ENCODE peak calls at places on chromosomes 1 and 21, in nine cellular contexts. F is keratinocyte; O is stimulated activated CD8-positive, alpha-beta memory T cell treated with anti-CD3 and anti-CD28 coated beads, Interleukin-4, amount 100 ng/mL, for 48 hours; D is putamen; V is tibial nerve; U is RWPE1; S is GM20000; E is mesothelial cell of epicardium; Q is AG08395. P is an unnamed sample.

GRCh38 chr1:53948291-53948690 is 2.1 kb downstream of the LRRC42 start:
- DNase-seq in F (no peak), O (no peak), D (no peak), V (no peak), U (no peak), S (no peak), E (no peak), Q (no peak), P (no peak)

GRCh38 chr1:180112979-180113650 is 41.6 kb upstream of the QSOX1 start:
- DNase-seq in F (no peak), O (no peak), D (no peak), V (no peak), U (no peak), S (no peak), E (no peak), Q (no peak), P (peak)

GRCh38 chr1:160342953-160343869 is at the start of the genes COPA and NCSTN:
- DNase-seq in F (peak), O (peak), D (peak), V (peak), U (peak), S (peak), E (peak), Q (peak), P (peak)

GRCh38 chr1:87869563-87869962 is 540.9 kb downstream of the LMO4 start:
- DNase-seq in F (no peak), O (no peak), D (no peak), V (no peak), U (peak), S (no peak), E (no peak), Q (peak), P (peak)

GRCh38 chr21:46639489-46640386 is 4.3 kb downstream of the PRMT2 start:
- DNase-seq in F (no peak), O (no peak), D (no peak), V (no peak), U (no peak), S (no peak), E (no peak), Q (peak), P (peak)

GRCh38 chr1:205310981-205311704 is 10.4 kb downstream of the NUAK2 start:
- DNase-seq in F (no peak), O (no peak), D (no peak), V (no peak), U (no peak), S (peak), E (no peak), Q (no peak), P (no peak)

GRCh38 chr21:14686466-14687276 is 140.6 kb upstream of the SAMSN1 start:
- DNase-seq in F (no peak), O (no peak), D (no peak), V (no peak), U (no peak), S (peak), E (no peak), Q (no peak), P (no peak)

GRCh38 chr21:36255650-36256047 is 64.3 kb upstream of the MORC3 start:
- DNase-seq in F (no peak), O (no peak), D (no peak), V (no peak), U (no peak), S (peak), E (no peak), Q (no peak), P (no peak)

GRCh38 chr1:25006770-25007169 is 76.7 kb upstream of the RUNX3 start:
- DNase-seq in F (no peak), O (no peak), D (no peak), V (peak), U (no peak), S (no peak), E (peak), Q (no peak), P (peak)

GRCh38 chr1:226512076-226512728 is 36.4 kb upstream of the STUM start:
- DNase-seq in F (peak), O (no peak), D (no peak), V (no peak), U (peak), S (no peak), E (no peak), Q (no peak), P (no peak)

GRCh38 chr1:1128454-1129139 is 12.7 kb upstream of the C1orf159 start:
- DNase-seq in F (no peak), O (no peak), D (no peak), V (no peak), U (no peak), S (no peak), E (no peak), Q (no peak), P (no peak)

GRCh38 chr1:156508955-156509234 is 8.3 kb upstream of the MEF2D start:
- DNase-seq in F (no peak), O (no peak), D (no peak), V (no peak), U (no peak), S (no peak), E (no peak), Q (no peak), P (no peak)

GRCh38 chr1:59163268-59164092 is 133.4 kb upstream of the FGGY start:
- DNase-seq in F (no peak), O (no peak), D (no peak), V (no peak), U (no peak), S (no peak), E (no peak), Q (peak), P (peak)

GRCh38 chr1:24417681-24418080 is 2.1 kb downstream of the NIPAL3 start:
- DNase-seq in F (no peak), O (no peak), D (no peak), V (no peak), U (peak), S (no peak), E (no peak), Q (peak), P (peak)

GRCh38 chr1:68185743-68186142 is 46.6 kb downstream of the WLS start:
- DNase-seq in F (no peak), O (no peak), D (no peak), V (no peak), U (peak), S (no peak), E (no peak), Q (no peak), P (no peak)

GRCh38 chr1:218718216-218718615 is 373.1 kb downstream of the TGFB2 start:
- DNase-seq in F (no peak), O (no peak), D (no peak), V (no peak), U (no peak), S (no peak), E (no peak), Q (peak), P (peak)

GRCh38 chr1:32525661-32526444 is 13.4 kb upstream of the ZBTB8A start:
- DNase-seq in F (no peak), O (no peak), D (no peak), V (no peak), U (no peak), S (no peak), E (no peak), Q (no peak), P (peak)

GRCh38 chr1:56424744-56425493 is 154.4 kb downstream of the PLPP3 start:
- DNase-seq in F (no peak), O (no peak), D (no peak), V (no peak), U (peak), S (no peak), E (no peak), Q (no peak), P (peak)

GRCh38 chr1:199336745-199337640 is 690.5 kb upstream of the NR5A2 start:
- DNase-seq in F (no peak), O (no peak), D (no peak), V (no peak), U (no peak), S (no peak), E (no peak), Q (no peak), P (no peak)

GRCh38 chr1:165483412-165483811 is 38.5 kb upstream of the RXRG start:
- DNase-seq in F (no peak), O (no peak), D (no peak), V (no peak), U (no peak), S (no peak), E (no peak), Q (no peak), P (no peak)

GRCh38 chr1:231493421-231494185 is 34.9 kb upstream of the TSNAX start:
- DNase-seq in F (no peak), O (no peak), D (no peak), V (no peak), U (no peak), S (peak), E (no peak), Q (peak), P (peak)

GRCh38 chr1:67342002-67342890 is 34.6 kb downstream of the IL12RB2 start:
- DNase-seq in F (no peak), O (peak), D (no peak), V (no peak), U (no peak), S (peak), E (no peak), Q (no peak), P (no peak)

GRCh38 chr1:79929356-79929755 is 922.8 kb upstream of the ADGRL4 start:
- DNase-seq in F (no peak), O (no peak), D (no peak), V (no peak), U (no peak), S (no peak), E (no peak), Q (no peak), P (peak)

GRCh38 chr1:108813326-108813725 is 43.6 kb downstream of the AKNAD1 start:
- DNase-seq in F (no peak), O (no peak), D (no peak), V (no peak), U (no peak), S (no peak), E (no peak), Q (no peak), P (no peak)

GRCh38 chr1:18475234-18475633 is 5.5 kb upstream of the KLHDC7A start:
- DNase-seq in F (no peak), O (no peak), D (no peak), V (no peak), U (no peak), S (no peak), E (no peak), Q (no peak), P (no peak)

GRCh38 chr1:118039170-118039569 is 109.6 kb downstream of the WDR3 start:
- DNase-seq in F (no peak), O (no peak), D (no peak), V (no peak), U (no peak), S (no peak), E (no peak), Q (no peak), P (no peak)

GRCh38 chr1:84143796-84144565 is at the start of gene PRKACB:
- DNase-seq in F (no peak), O (no peak), D (no peak), V (no peak), U (peak), S (peak), E (no peak), Q (peak), P (peak)

GRCh38 chr1:246772686-246773085 is 48.5 kb downstream of the SCCPDH start:
- DNase-seq in F (no peak), O (no peak), D (no peak), V (no peak), U (no peak), S (no peak), E (no peak), Q (no peak), P (no peak)

GRCh38 chr1:218658294-218658693 is 313.2 kb downstream of the TGFB2 start:
- DNase-seq in F (no peak), O (no peak), D (no peak), V (no peak), U (no peak), S (no peak), E (no peak), Q (no peak), P (peak)

GRCh38 chr1:154304664-154305337 is 16.1 kb upstream of the AQP10 start:
- DNase-seq in F (no peak), O (peak), D (peak), V (no peak), U (no peak), S (no peak), E (no peak), Q (no peak), P (no peak)

GRCh38 chr1:216388558-216388957 is 34.7 kb downstream of the USH2A start:
- DNase-seq in F (no peak), O (no peak), D (no peak), V (no peak), U (no peak), S (no peak), E (no peak), Q (no peak), P (no peak)

GRCh38 chr1:161855260-161855659 is 89.1 kb downstream of the ATF6 start:
- DNase-seq in F (no peak), O (no peak), D (no peak), V (no peak), U (no peak), S (no peak), E (no peak), Q (no peak), P (no peak)

GRCh38 chr1:156813298-156813697 is 3.4 kb downstream of the SH2D2A start:
- DNase-seq in F (no peak), O (no peak), D (no peak), V (no peak), U (no peak), S (no peak), E (no peak), Q (no peak), P (no peak)

GRCh38 chr1:204255225-204255624 is 41.4 kb upstream of the GOLT1A start:
- DNase-seq in F (no peak), O (no peak), D (no peak), V (no peak), U (no peak), S (no peak), E (no peak), Q (no peak), P (no peak)